ENCODE peak calls at places on chromosomes 4 and X, in four cellular contexts. U is kidney, R is transverse colon, T is GM23338. B is an unnamed sample. For H3K36me3, the result is how much of the 10 kb centered on the place peaks cover.

GRCh38 chr4:6610856-6611430 is 29.5 kb upstream of the MRFAP1 start:
- DNase-seq in U (peak), R (no peak), T (no peak), B (no peak)

GRCh38 chr4:147975902-147976301 is 244.0 kb downstream of the ARHGAP10 start:
- DNase-seq in R (no peak), T (no peak), U (no peak), B (no peak)

GRCh38 chr4:76898949-76899640 is 1.2 kb upstream of the SOWAHB start:
- DNase-seq in T (peak), U (no peak), R (no peak), B (no peak)

GRCh38 chr4:13704761-13705160 is 77.2 kb upstream of the BOD1L1 start:
- DNase-seq in R (no peak), U (no peak), T (no peak), B (no peak)

GRCh38 chr4:154332681-154333421 is 158.7 kb downstream of the DCHS2 start:
- DNase-seq in T (peak), R (peak), U (peak), B (peak)

GRCh38 chr4:26821677-26822503 is 38.8 kb upstream of the STIM2 start:
- DNase-seq in R (no peak), U (no peak), T (no peak), B (no peak)

GRCh38 chr4:53653484-53654053 is 62.3 kb upstream of the LNX1 start:
- DNase-seq in T (no peak), U (peak), R (peak), B (no peak)

GRCh38 chrX:40169193-40170086 is 71.7 kb upstream of the BCOR start:
- DNase-seq in R (peak), T (peak), U (peak), B (peak)

GRCh38 chrX:48854898-48855297 is 19.5 kb upstream of the PCSK1N start:
- DNase-seq in T (peak), U (no peak), R (no peak), B (no peak)

GRCh38 chr4:181685461-181685860 is 557.7 kb upstream of the TENM3 start:
- DNase-seq in R (no peak), U (no peak), T (no peak), B (no peak)

GRCh38 chr4:41145571-41146078 is 68.7 kb downstream of the APBB2 start:
- DNase-seq in T (no peak), U (no peak), R (no peak), B (no peak)

GRCh38 chr4:86582453-86582852 is 11.7 kb upstream of the PTPN13 start:
- DNase-seq in T (no peak), R (no peak), U (no peak), B (no peak)

GRCh38 chr4:40515398-40516293 is 114.0 kb downstream of the RBM47 start:
- DNase-seq in U (peak), T (peak), R (peak), B (no peak)

GRCh38 chr4:181662383-181662782 is 580.8 kb upstream of the TENM3 start:
- DNase-seq in T (no peak), R (no peak), U (no peak), B (peak)

GRCh38 chrX:122475306-122475705 is 708.8 kb upstream of the GRIA3 start:
- DNase-seq in R (no peak), U (no peak), T (no peak), B (no peak)

GRCh38 chrX:68079961-68080360 is 353.3 kb downstream of the OPHN1 start:
- DNase-seq in U (no peak), T (no peak), R (no peak), B (no peak)

GRCh38 chr4:163493643-163494359 is 689 bp upstream of the TMA16 start:
- DNase-seq in T (no peak), U (no peak), R (peak), B (no peak)

GRCh38 chr4:108135549-108136209 is 33.1 kb downstream of the LEF1 start:
- DNase-seq in R (no peak), U (no peak), T (peak), B (no peak)

GRCh38 chr4:41294445-41295062 is 37.8 kb downstream of the UCHL1 start:
- DNase-seq in T (peak), R (no peak), U (no peak), B (no peak)

GRCh38 chr4:67288964-67289363 is 256.3 kb downstream of the CENPC start:
- DNase-seq in R (no peak), U (no peak), T (peak), B (no peak)

GRCh38 chr4:177699365-177700213 is 257.4 kb upstream of the AGA start:
- DNase-seq in U (no peak), R (no peak), T (no peak), B (no peak)

GRCh38 chrX:25300994-25301393 is 285.2 kb upstream of the ARX start:
- DNase-seq in U (no peak), T (no peak), R (no peak), B (no peak)

GRCh38 chr4:17623451-17624001 is 9.1 kb downstream of the MED28 start:
- DNase-seq in R (no peak), T (no peak), U (no peak), B (no peak)

GRCh38 chr4:1337951-1338751 is 8.9 kb upstream of the UVSSA start:
- DNase-seq in U (peak), R (no peak), T (no peak), B (no peak)
- H3K36me3 ChIP-seq in U (under half), R (under half), T (under half), B (under half)

DNA sequence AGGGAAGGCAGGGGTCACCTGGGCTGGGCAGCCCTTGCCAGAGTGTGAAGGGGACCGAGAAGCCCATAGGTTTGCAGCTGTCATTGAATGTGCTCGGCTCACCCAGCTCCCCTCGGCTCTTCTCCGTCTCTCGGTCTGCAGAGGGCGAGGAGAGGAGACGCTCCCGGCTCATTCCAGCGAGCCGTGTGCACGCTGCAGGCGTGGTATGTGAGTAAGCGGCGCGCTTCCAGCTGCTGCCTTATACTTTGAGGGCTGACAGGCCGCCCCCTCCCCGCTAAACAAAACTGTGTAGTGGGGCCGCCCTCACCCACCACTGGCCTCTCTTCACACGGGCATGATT is 23.0 kb upstream of the BCORL1 start:
- DNase-seq in T (peak), U (peak), R (peak), B (no peak)
- H3K4me3 ChIP-seq in T (peak), U (no peak), R (no peak), B (no peak)

DNA sequence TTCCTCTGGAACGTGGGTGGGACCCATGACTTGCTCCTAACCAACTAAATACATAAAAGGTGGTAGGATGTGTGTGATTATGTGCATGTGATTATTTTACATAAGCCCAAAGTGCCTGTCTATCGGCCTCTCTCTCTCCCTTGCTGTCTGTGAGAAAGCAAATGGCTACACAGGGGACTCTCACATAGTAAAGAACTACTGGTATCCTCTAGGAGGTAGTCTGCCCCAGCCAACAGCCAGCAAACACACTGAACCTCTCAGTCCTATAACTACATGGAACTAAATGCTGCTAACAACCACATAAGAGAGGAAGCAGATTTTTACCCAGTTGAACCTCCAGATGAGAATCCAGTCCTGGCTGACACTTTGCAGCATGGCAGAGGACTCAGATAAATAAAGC is 1249.4 kb downstream of the ADGRL3 start:
- DNase-seq in U (no peak), T (no peak), R (no peak), B (no peak)
- H3K36me3 ChIP-seq in U (under half), T (under half), R (under half), B (under half)

GRCh38 chr4:98661356-98662054 is 3.1 kb upstream of the TSPAN5 start:
- DNase-seq in U (no peak), R (no peak), T (peak), B (no peak)

GRCh38 chr4:98659106-98659592 is 738 bp upstream of the TSPAN5 start:
- DNase-seq in R (no peak), U (no peak), T (peak), B (no peak)

GRCh38 chr4:98658287-98659105 is at the start of gene TSPAN5:
- DNase-seq in R (peak), T (peak), U (peak), B (peak)

GRCh38 chr4:98662055-98662453 is 3.6 kb upstream of the TSPAN5 start:
- DNase-seq in R (no peak), U (no peak), T (no peak), B (no peak)

DNA sequence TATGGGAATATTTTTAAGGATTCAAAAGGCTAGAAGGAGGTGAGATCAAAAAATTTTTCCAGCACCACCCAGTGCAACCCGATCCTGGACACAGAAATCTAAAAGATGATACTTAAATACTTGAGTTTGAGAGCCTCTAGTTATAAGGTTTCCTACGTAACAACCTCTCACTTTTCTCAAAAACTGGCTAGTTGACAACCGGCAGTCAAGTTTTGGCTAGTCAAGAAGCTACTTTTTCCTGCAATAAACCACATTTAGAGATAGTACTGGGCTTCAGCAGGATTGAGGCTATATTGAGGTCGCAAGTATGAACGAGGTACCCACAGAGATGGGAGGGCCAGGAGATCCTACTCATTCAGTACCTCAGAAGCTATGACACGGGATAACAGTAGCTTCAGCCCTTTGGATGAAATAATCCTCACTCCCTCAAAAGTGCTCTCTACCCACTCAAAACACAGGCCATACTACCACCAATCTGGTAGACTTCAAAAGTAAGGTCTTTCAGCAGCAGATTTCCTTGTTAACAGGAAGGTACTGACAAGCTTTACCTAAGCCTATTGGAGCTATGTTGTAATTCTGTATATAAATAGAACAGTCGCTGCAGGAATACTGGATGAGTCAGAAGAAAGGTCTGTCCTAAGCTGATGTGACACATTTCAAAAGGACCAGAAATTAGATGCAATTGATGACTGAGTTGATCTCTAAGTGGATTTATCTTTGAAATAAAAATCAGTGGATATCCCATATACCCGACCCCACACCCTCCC is 1.5 kb upstream of the TSPAN5 start:
- DNase-seq in R (no peak), U (no peak), T (no peak), B (no peak)
- H3K4me3 ChIP-seq in R (no peak), U (no peak), T (peak), B (no peak)

GRCh38 chr4:8173641-8174242 is 15.1 kb upstream of the ABLIM2 start:
- DNase-seq in T (no peak), R (no peak), U (no peak), B (no peak)
- H3K36me3 ChIP-seq in T (under half), R (under half), U (under half), B (under half)

DNA sequence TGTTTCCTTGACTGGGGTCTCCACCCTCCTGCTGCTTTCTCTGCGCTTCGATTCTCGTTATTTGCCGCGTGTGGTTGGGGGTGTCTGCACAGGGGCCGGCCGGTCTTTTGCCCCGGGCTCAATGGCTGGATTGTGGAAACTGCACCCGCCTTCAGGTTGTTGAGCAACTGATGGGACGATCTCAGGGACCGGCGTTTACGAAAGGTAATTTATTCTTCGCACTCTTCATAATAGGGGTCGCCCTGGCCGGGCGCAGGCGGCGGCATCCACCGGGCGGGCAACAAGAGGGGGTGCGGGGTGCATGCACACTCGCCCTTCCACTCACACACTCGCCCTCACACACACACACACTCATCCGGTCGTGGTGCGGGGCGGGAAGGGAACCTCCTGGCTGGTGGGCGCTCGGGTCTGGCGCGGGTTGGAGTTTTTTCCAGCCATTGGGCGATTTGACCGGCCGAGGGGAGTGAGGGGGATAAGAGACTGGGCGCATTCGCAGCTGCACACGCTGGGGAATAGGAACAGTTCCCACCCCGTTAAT is 1.5 kb downstream of the ADGRL3 start:
- DNase-seq in T (peak), R (no peak), U (no peak), B (no peak)
- H3K4me3 ChIP-seq in T (peak), R (peak), U (peak), B (peak)

B was measured in heart left ventricle.